ENCODE peak calls at places on chromosomes 12 and 14, in six cellular contexts. One of them, this sample, is unnamed.

GRCh38 chr12:103778781-103779180 is 62.3 kb downstream of the NT5DC3 start:
- DNase-seq in stimulated activated CD8-positive, alpha-beta memory T cell treated with anti-CD3 and anti-CD28 coated beads, Interleukin-2, amount 100 ng/mL, for 1 hour: no peak
- DNase-seq in type B pancreatic cell: no peak
- DNase-seq in H9: no peak
- DNase-seq in upper lobe of right lung: no peak
- DNase-seq in DMS79: no peak
- DNase-seq in this sample: no peak

GRCh38 chr12:109625131-109625559 is 51.6 kb downstream of the MVK start:
- DNase-seq in stimulated activated CD8-positive, alpha-beta memory T cell treated with anti-CD3 and anti-CD28 coated beads, Interleukin-2, amount 100 ng/mL, for 1 hour: no peak
- DNase-seq in type B pancreatic cell: no peak
- DNase-seq in H9: no peak
- DNase-seq in upper lobe of right lung: no peak
- DNase-seq in DMS79: no peak
- DNase-seq in this sample: peak

GRCh38 chr12:6883683-6884082 is 10.6 kb upstream of the SPSB2 start:
- DNase-seq in stimulated activated CD8-positive, alpha-beta memory T cell treated with anti-CD3 and anti-CD28 coated beads, Interleukin-2, amount 100 ng/mL, for 1 hour: no peak
- DNase-seq in type B pancreatic cell: no peak
- DNase-seq in H9: no peak
- DNase-seq in upper lobe of right lung: no peak
- DNase-seq in DMS79: no peak
- DNase-seq in this sample: no peak

GRCh38 chr14:36224176-36224575 is 47.7 kb upstream of the PTCSC3 start:
- DNase-seq in stimulated activated CD8-positive, alpha-beta memory T cell treated with anti-CD3 and anti-CD28 coated beads, Interleukin-2, amount 100 ng/mL, for 1 hour: no peak
- DNase-seq in type B pancreatic cell: no peak
- DNase-seq in H9: no peak
- DNase-seq in upper lobe of right lung: no peak
- DNase-seq in DMS79: no peak
- DNase-seq in this sample: no peak

GRCh38 chr12:12784911-12785814 is at the start of gene APOLD1:
- DNase-seq in stimulated activated CD8-positive, alpha-beta memory T cell treated with anti-CD3 and anti-CD28 coated beads, Interleukin-2, amount 100 ng/mL, for 1 hour: no peak
- DNase-seq in type B pancreatic cell: no peak
- DNase-seq in H9: peak
- DNase-seq in upper lobe of right lung: no peak
- DNase-seq in DMS79: no peak
- DNase-seq in this sample: peak

GRCh38 chr14:105418269-105419054 is 1.2 kb upstream of the MTA1 start:
- DNase-seq in stimulated activated CD8-positive, alpha-beta memory T cell treated with anti-CD3 and anti-CD28 coated beads, Interleukin-2, amount 100 ng/mL, for 1 hour: no peak
- DNase-seq in type B pancreatic cell: no peak
- DNase-seq in H9: no peak
- DNase-seq in upper lobe of right lung: no peak
- DNase-seq in DMS79: no peak
- DNase-seq in this sample: no peak

GRCh38 chr12:112350593-112351592 is 31.3 kb downstream of the HECTD4 start:
- DNase-seq in stimulated activated CD8-positive, alpha-beta memory T cell treated with anti-CD3 and anti-CD28 coated beads, Interleukin-2, amount 100 ng/mL, for 1 hour: no peak
- DNase-seq in type B pancreatic cell: no peak
- DNase-seq in H9: no peak
- DNase-seq in upper lobe of right lung: no peak
- DNase-seq in DMS79: no peak
- DNase-seq in this sample: no peak

GRCh38 chr14:94193776-94194175 is 19.7 kb downstream of the PPP4R4 start:
- DNase-seq in stimulated activated CD8-positive, alpha-beta memory T cell treated with anti-CD3 and anti-CD28 coated beads, Interleukin-2, amount 100 ng/mL, for 1 hour: no peak
- DNase-seq in type B pancreatic cell: no peak
- DNase-seq in H9: no peak
- DNase-seq in upper lobe of right lung: no peak
- DNase-seq in DMS79: no peak
- DNase-seq in this sample: no peak

GRCh38 chr12:98635657-98636323 is 8.8 kb downstream of the IKBIP start:
- DNase-seq in stimulated activated CD8-positive, alpha-beta memory T cell treated with anti-CD3 and anti-CD28 coated beads, Interleukin-2, amount 100 ng/mL, for 1 hour: no peak
- DNase-seq in type B pancreatic cell: no peak
- DNase-seq in H9: no peak
- DNase-seq in upper lobe of right lung: no peak
- DNase-seq in DMS79: peak
- DNase-seq in this sample: no peak

GRCh38 chr12:118503476-118503875 is 127.1 kb downstream of the SUDS3 start:
- DNase-seq in stimulated activated CD8-positive, alpha-beta memory T cell treated with anti-CD3 and anti-CD28 coated beads, Interleukin-2, amount 100 ng/mL, for 1 hour: no peak
- DNase-seq in type B pancreatic cell: no peak
- DNase-seq in H9: no peak
- DNase-seq in upper lobe of right lung: no peak
- DNase-seq in DMS79: no peak
- DNase-seq in this sample: no peak

GRCh38 chr12:119446459-119446858 is 111.9 kb downstream of the CCDC60 start:
- DNase-seq in stimulated activated CD8-positive, alpha-beta memory T cell treated with anti-CD3 and anti-CD28 coated beads, Interleukin-2, amount 100 ng/mL, for 1 hour: no peak
- DNase-seq in type B pancreatic cell: no peak
- DNase-seq in H9: no peak
- DNase-seq in upper lobe of right lung: no peak
- DNase-seq in DMS79: no peak
- DNase-seq in this sample: no peak

GRCh38 chr14:75911883-75912282 is 69.9 kb downstream of the TGFB3 start:
- DNase-seq in stimulated activated CD8-positive, alpha-beta memory T cell treated with anti-CD3 and anti-CD28 coated beads, Interleukin-2, amount 100 ng/mL, for 1 hour: no peak
- DNase-seq in type B pancreatic cell: no peak
- DNase-seq in H9: peak
- DNase-seq in upper lobe of right lung: no peak
- DNase-seq in DMS79: no peak
- DNase-seq in this sample: no peak

GRCh38 chr12:111505601-111506036 is 93.5 kb downstream of the ATXN2 start:
- DNase-seq in stimulated activated CD8-positive, alpha-beta memory T cell treated with anti-CD3 and anti-CD28 coated beads, Interleukin-2, amount 100 ng/mL, for 1 hour: no peak
- DNase-seq in type B pancreatic cell: no peak
- DNase-seq in H9: no peak
- DNase-seq in upper lobe of right lung: no peak
- DNase-seq in DMS79: no peak
- DNase-seq in this sample: no peak

GRCh38 chr14:66507181-66507721 is 696 bp upstream of the GPHN start:
- DNase-seq in stimulated activated CD8-positive, alpha-beta memory T cell treated with anti-CD3 and anti-CD28 coated beads, Interleukin-2, amount 100 ng/mL, for 1 hour: no peak
- DNase-seq in type B pancreatic cell: no peak
- DNase-seq in H9: no peak
- DNase-seq in upper lobe of right lung: no peak
- DNase-seq in DMS79: peak
- DNase-seq in this sample: no peak

GRCh38 chr12:46547421-46548340 is 175.1 kb upstream of the SLC38A2 start:
- DNase-seq in stimulated activated CD8-positive, alpha-beta memory T cell treated with anti-CD3 and anti-CD28 coated beads, Interleukin-2, amount 100 ng/mL, for 1 hour: no peak
- DNase-seq in type B pancreatic cell: no peak
- DNase-seq in H9: no peak
- DNase-seq in upper lobe of right lung: no peak
- DNase-seq in DMS79: no peak
- DNase-seq in this sample: no peak

GRCh38 chr12:6235499-6235898 is 35.3 kb downstream of the CD9 start:
- DNase-seq in stimulated activated CD8-positive, alpha-beta memory T cell treated with anti-CD3 and anti-CD28 coated beads, Interleukin-2, amount 100 ng/mL, for 1 hour: no peak
- DNase-seq in type B pancreatic cell: no peak
- DNase-seq in H9: no peak
- DNase-seq in upper lobe of right lung: peak
- DNase-seq in DMS79: peak
- DNase-seq in this sample: peak

GRCh38 chr12:58310828-58311273 is 369.5 kb downstream of the ATP23 start:
- DNase-seq in stimulated activated CD8-positive, alpha-beta memory T cell treated with anti-CD3 and anti-CD28 coated beads, Interleukin-2, amount 100 ng/mL, for 1 hour: no peak
- DNase-seq in type B pancreatic cell: no peak
- DNase-seq in H9: no peak
- DNase-seq in upper lobe of right lung: no peak
- DNase-seq in DMS79: no peak
- DNase-seq in this sample: no peak

GRCh38 chr12:79592865-79593264 is 97.9 kb downstream of the PAWR start:
- DNase-seq in stimulated activated CD8-positive, alpha-beta memory T cell treated with anti-CD3 and anti-CD28 coated beads, Interleukin-2, amount 100 ng/mL, for 1 hour: no peak
- DNase-seq in type B pancreatic cell: no peak
- DNase-seq in H9: no peak
- DNase-seq in upper lobe of right lung: no peak
- DNase-seq in DMS79: no peak
- DNase-seq in this sample: no peak

GRCh38 chr12:76643438-76643837 is 83.9 kb upstream of the OSBPL8 start:
- DNase-seq in stimulated activated CD8-positive, alpha-beta memory T cell treated with anti-CD3 and anti-CD28 coated beads, Interleukin-2, amount 100 ng/mL, for 1 hour: no peak
- DNase-seq in type B pancreatic cell: no peak
- DNase-seq in H9: no peak
- DNase-seq in upper lobe of right lung: no peak
- DNase-seq in DMS79: no peak
- DNase-seq in this sample: no peak

GRCh38 chr14:100664841-100665425 is 61.8 kb upstream of the DLK1 start:
- DNase-seq in stimulated activated CD8-positive, alpha-beta memory T cell treated with anti-CD3 and anti-CD28 coated beads, Interleukin-2, amount 100 ng/mL, for 1 hour: no peak
- DNase-seq in type B pancreatic cell: no peak
- DNase-seq in H9: no peak
- DNase-seq in upper lobe of right lung: no peak
- DNase-seq in DMS79: no peak
- DNase-seq in this sample: no peak

GRCh38 chr12:43957732-43958131 is 121.9 kb downstream of the TMEM117 start:
- DNase-seq in stimulated activated CD8-positive, alpha-beta memory T cell treated with anti-CD3 and anti-CD28 coated beads, Interleukin-2, amount 100 ng/mL, for 1 hour: no peak
- DNase-seq in type B pancreatic cell: no peak
- DNase-seq in H9: no peak
- DNase-seq in upper lobe of right lung: no peak
- DNase-seq in DMS79: no peak
- DNase-seq in this sample: peak

GRCh38 chr14:23406244-23406643 is 1.8 kb downstream of the MYH6 start:
- DNase-seq in stimulated activated CD8-positive, alpha-beta memory T cell treated with anti-CD3 and anti-CD28 coated beads, Interleukin-2, amount 100 ng/mL, for 1 hour: no peak
- DNase-seq in type B pancreatic cell: no peak
- DNase-seq in H9: no peak
- DNase-seq in upper lobe of right lung: no peak
- DNase-seq in DMS79: peak
- DNase-seq in this sample: no peak

GRCh38 chr14:92690171-92691011 is 58.0 kb downstream of the LGMN start:
- DNase-seq in stimulated activated CD8-positive, alpha-beta memory T cell treated with anti-CD3 and anti-CD28 coated beads, Interleukin-2, amount 100 ng/mL, for 1 hour: no peak
- DNase-seq in type B pancreatic cell: no peak
- DNase-seq in H9: peak
- DNase-seq in upper lobe of right lung: peak
- DNase-seq in DMS79: peak
- DNase-seq in this sample: peak

GRCh38 chr14:92506230-92506629 is 7.4 kb upstream of the RIN3 start:
- DNase-seq in stimulated activated CD8-positive, alpha-beta memory T cell treated with anti-CD3 and anti-CD28 coated beads, Interleukin-2, amount 100 ng/mL, for 1 hour: no peak
- DNase-seq in type B pancreatic cell: no peak
- DNase-seq in H9: no peak
- DNase-seq in upper lobe of right lung: no peak
- DNase-seq in DMS79: no peak
- DNase-seq in this sample: no peak

GRCh38 chr12:122875590-122876220 is 20.2 kb downstream of the VPS37B start:
- DNase-seq in stimulated activated CD8-positive, alpha-beta memory T cell treated with anti-CD3 and anti-CD28 coated beads, Interleukin-2, amount 100 ng/mL, for 1 hour: no peak
- DNase-seq in type B pancreatic cell: no peak
- DNase-seq in H9: peak
- DNase-seq in upper lobe of right lung: no peak
- DNase-seq in DMS79: no peak
- DNase-seq in this sample: no peak

GRCh38 chr12:32891956-32892355 is 4.6 kb downstream of the PKP2 start:
- DNase-seq in stimulated activated CD8-positive, alpha-beta memory T cell treated with anti-CD3 and anti-CD28 coated beads, Interleukin-2, amount 100 ng/mL, for 1 hour: no peak
- DNase-seq in type B pancreatic cell: no peak
- DNase-seq in H9: peak
- DNase-seq in upper lobe of right lung: no peak
- DNase-seq in DMS79: no peak
- DNase-seq in this sample: no peak

GRCh38 chr14:50018236-50019210 is 97.8 kb downstream of the VCPKMT start:
- DNase-seq in stimulated activated CD8-positive, alpha-beta memory T cell treated with anti-CD3 and anti-CD28 coated beads, Interleukin-2, amount 100 ng/mL, for 1 hour: no peak
- DNase-seq in type B pancreatic cell: no peak
- DNase-seq in H9: no peak
- DNase-seq in upper lobe of right lung: no peak
- DNase-seq in DMS79: no peak
- DNase-seq in this sample: peak

GRCh38 chr14:96762650-96763049 is 34.5 kb upstream of the VRK1 start:
- DNase-seq in stimulated activated CD8-positive, alpha-beta memory T cell treated with anti-CD3 and anti-CD28 coated beads, Interleukin-2, amount 100 ng/mL, for 1 hour: no peak
- DNase-seq in type B pancreatic cell: no peak
- DNase-seq in H9: peak
- DNase-seq in upper lobe of right lung: no peak
- DNase-seq in DMS79: no peak
- DNase-seq in this sample: no peak

GRCh38 chr12:62660763-62661162 is 194.1 kb downstream of the MON2 start:
- DNase-seq in stimulated activated CD8-positive, alpha-beta memory T cell treated with anti-CD3 and anti-CD28 coated beads, Interleukin-2, amount 100 ng/mL, for 1 hour: no peak
- DNase-seq in type B pancreatic cell: no peak
- DNase-seq in H9: no peak
- DNase-seq in upper lobe of right lung: no peak
- DNase-seq in DMS79: no peak
- DNase-seq in this sample: no peak

GRCh38 chr12:131834798-131835615 is 6.8 kb downstream of the MMP17 start:
- DNase-seq in stimulated activated CD8-positive, alpha-beta memory T cell treated with anti-CD3 and anti-CD28 coated beads, Interleukin-2, amount 100 ng/mL, for 1 hour: no peak
- DNase-seq in type B pancreatic cell: no peak
- DNase-seq in H9: no peak
- DNase-seq in upper lobe of right lung: no peak
- DNase-seq in DMS79: no peak
- DNase-seq in this sample: no peak

GRCh38 chr14:89336338-89336737 is 80.7 kb downstream of the FOXN3 start:
- DNase-seq in stimulated activated CD8-positive, alpha-beta memory T cell treated with anti-CD3 and anti-CD28 coated beads, Interleukin-2, amount 100 ng/mL, for 1 hour: no peak
- DNase-seq in type B pancreatic cell: no peak
- DNase-seq in H9: no peak
- DNase-seq in upper lobe of right lung: no peak
- DNase-seq in DMS79: no peak
- DNase-seq in this sample: no peak

GRCh38 chr12:92859650-92860386 is 69.3 kb downstream of the EEA1 start:
- DNase-seq in stimulated activated CD8-positive, alpha-beta memory T cell treated with anti-CD3 and anti-CD28 coated beads, Interleukin-2, amount 100 ng/mL, for 1 hour: no peak
- DNase-seq in type B pancreatic cell: no peak
- DNase-seq in H9: no peak
- DNase-seq in upper lobe of right lung: no peak
- DNase-seq in DMS79: peak
- DNase-seq in this sample: no peak

GRCh38 chr12:113747048-113747447 is 219.1 kb downstream of the RBM19 start:
- DNase-seq in stimulated activated CD8-positive, alpha-beta memory T cell treated with anti-CD3 and anti-CD28 coated beads, Interleukin-2, amount 100 ng/mL, for 1 hour: no peak
- DNase-seq in type B pancreatic cell: no peak
- DNase-seq in H9: no peak
- DNase-seq in upper lobe of right lung: no peak
- DNase-seq in DMS79: peak
- DNase-seq in this sample: no peak

GRCh38 chr14:68922201-68922613 is 56.9 kb downstream of the ACTN1 start:
- DNase-seq in stimulated activated CD8-positive, alpha-beta memory T cell treated with anti-CD3 and anti-CD28 coated beads, Interleukin-2, amount 100 ng/mL, for 1 hour: no peak
- DNase-seq in type B pancreatic cell: no peak
- DNase-seq in H9: no peak
- DNase-seq in upper lobe of right lung: no peak
- DNase-seq in DMS79: no peak
- DNase-seq in this sample: peak

GRCh38 chr14:64948612-64949210 is 6.2 kb upstream of the GPX2 start:
- DNase-seq in stimulated activated CD8-positive, alpha-beta memory T cell treated with anti-CD3 and anti-CD28 coated beads, Interleukin-2, amount 100 ng/mL, for 1 hour: no peak
- DNase-seq in type B pancreatic cell: no peak
- DNase-seq in H9: no peak
- DNase-seq in upper lobe of right lung: no peak
- DNase-seq in DMS79: no peak
- DNase-seq in this sample: no peak

GRCh38 chr12:103915306-103915705 is 14.9 kb upstream of the HSP90B1 start:
- DNase-seq in stimulated activated CD8-positive, alpha-beta memory T cell treated with anti-CD3 and anti-CD28 coated beads, Interleukin-2, amount 100 ng/mL, for 1 hour: no peak
- DNase-seq in type B pancreatic cell: no peak
- DNase-seq in H9: no peak
- DNase-seq in upper lobe of right lung: no peak
- DNase-seq in DMS79: no peak
- DNase-seq in this sample: no peak

GRCh38 chr14:54169254-54169924 is 212.8 kb upstream of the BMP4 start:
- DNase-seq in stimulated activated CD8-positive, alpha-beta memory T cell treated with anti-CD3 and anti-CD28 coated beads, Interleukin-2, amount 100 ng/mL, for 1 hour: no peak
- DNase-seq in type B pancreatic cell: no peak
- DNase-seq in H9: no peak
- DNase-seq in upper lobe of right lung: no peak
- DNase-seq in DMS79: no peak
- DNase-seq in this sample: no peak

GRCh38 chr12:572532-572899 is 90.7 kb downstream of the NINJ2 start:
- DNase-seq in stimulated activated CD8-positive, alpha-beta memory T cell treated with anti-CD3 and anti-CD28 coated beads, Interleukin-2, amount 100 ng/mL, for 1 hour: no peak
- DNase-seq in type B pancreatic cell: no peak
- DNase-seq in H9: no peak
- DNase-seq in upper lobe of right lung: no peak
- DNase-seq in DMS79: no peak
- DNase-seq in this sample: no peak

GRCh38 chr12:2336409-2336829 is 283.6 kb downstream of the CACNA1C start:
- DNase-seq in stimulated activated CD8-positive, alpha-beta memory T cell treated with anti-CD3 and anti-CD28 coated beads, Interleukin-2, amount 100 ng/mL, for 1 hour: no peak
- DNase-seq in type B pancreatic cell: no peak
- DNase-seq in H9: no peak
- DNase-seq in upper lobe of right lung: no peak
- DNase-seq in DMS79: no peak
- DNase-seq in this sample: peak